ENCODE peak calls at places on chromosomes 16 and 17, in eight cellular contexts. One of them, this sample, is unnamed.

GRCh38 chr17:78959803-78960202 is 19.9 kb downstream of the LGALS3BP start:
- DNase-seq in bronchial epithelial cell: no peak
- DNase-seq in HL-60: no peak
- DNase-seq in adipocyte: no peak
- DNase-seq in mammary epithelial cell: no peak
- DNase-seq in cardiac fibroblast: no peak
- DNase-seq in CD4-positive, alpha-beta memory T cell: no peak
- DNase-seq in IMR-90: no peak
- DNase-seq in this sample: no peak

GRCh38 chr17:8700546-8700945 is 44.1 kb downstream of the CCDC42 start:
- DNase-seq in bronchial epithelial cell: no peak
- DNase-seq in HL-60: no peak
- DNase-seq in adipocyte: no peak
- DNase-seq in mammary epithelial cell: no peak
- DNase-seq in cardiac fibroblast: no peak
- DNase-seq in CD4-positive, alpha-beta memory T cell: no peak
- DNase-seq in IMR-90: no peak
- DNase-seq in this sample: no peak

GRCh38 chr16:19400709-19401108 is 17.0 kb upstream of the TMC5 start:
- DNase-seq in bronchial epithelial cell: no peak
- DNase-seq in HL-60: peak
- DNase-seq in adipocyte: no peak
- DNase-seq in mammary epithelial cell: no peak
- DNase-seq in cardiac fibroblast: no peak
- DNase-seq in CD4-positive, alpha-beta memory T cell: no peak
- DNase-seq in IMR-90: no peak
- DNase-seq in this sample: no peak

GRCh38 chr16:29710227-29711219 is 31.5 kb downstream of the QPRT start:
- DNase-seq in bronchial epithelial cell: peak
- DNase-seq in HL-60: peak
- DNase-seq in adipocyte: peak
- DNase-seq in mammary epithelial cell: peak
- DNase-seq in cardiac fibroblast: peak
- DNase-seq in CD4-positive, alpha-beta memory T cell: peak
- DNase-seq in IMR-90: peak
- DNase-seq in this sample: peak

GRCh38 chr16:84851192-84852127 is 31.7 kb downstream of the CRISPLD2 start:
- DNase-seq in bronchial epithelial cell: peak
- DNase-seq in HL-60: no peak
- DNase-seq in adipocyte: peak
- DNase-seq in mammary epithelial cell: peak
- DNase-seq in cardiac fibroblast: peak
- DNase-seq in CD4-positive, alpha-beta memory T cell: no peak
- DNase-seq in IMR-90: peak
- DNase-seq in this sample: peak

GRCh38 chr17:42409467-42410351 is 13.3 kb downstream of the CAVIN1 start:
- DNase-seq in bronchial epithelial cell: peak
- DNase-seq in HL-60: no peak
- DNase-seq in adipocyte: peak
- DNase-seq in mammary epithelial cell: peak
- DNase-seq in cardiac fibroblast: peak
- DNase-seq in CD4-positive, alpha-beta memory T cell: no peak
- DNase-seq in IMR-90: peak
- DNase-seq in this sample: peak

GRCh38 chr17:48153711-48154642 is 46.4 kb downstream of the SNX11 start:
- DNase-seq in bronchial epithelial cell: peak
- DNase-seq in HL-60: peak
- DNase-seq in adipocyte: peak
- DNase-seq in mammary epithelial cell: no peak
- DNase-seq in cardiac fibroblast: peak
- DNase-seq in CD4-positive, alpha-beta memory T cell: no peak
- DNase-seq in IMR-90: peak
- DNase-seq in this sample: no peak

GRCh38 chr17:81491193-81491592 is 21.4 kb downstream of the ACTG1 start:
- DNase-seq in bronchial epithelial cell: no peak
- DNase-seq in HL-60: no peak
- DNase-seq in adipocyte: no peak
- DNase-seq in mammary epithelial cell: no peak
- DNase-seq in cardiac fibroblast: no peak
- DNase-seq in CD4-positive, alpha-beta memory T cell: no peak
- DNase-seq in IMR-90: no peak
- DNase-seq in this sample: no peak

GRCh38 chr16:50699345-50700159 is 6.1 kb downstream of the NOD2 start:
- DNase-seq in bronchial epithelial cell: peak
- DNase-seq in HL-60: peak
- DNase-seq in adipocyte: no peak
- DNase-seq in mammary epithelial cell: peak
- DNase-seq in cardiac fibroblast: peak
- DNase-seq in CD4-positive, alpha-beta memory T cell: no peak
- DNase-seq in IMR-90: peak
- DNase-seq in this sample: no peak

GRCh38 chr16:89043636-89044393 is 49.8 kb upstream of the ACSF3 start:
- DNase-seq in bronchial epithelial cell: no peak
- DNase-seq in HL-60: no peak
- DNase-seq in adipocyte: no peak
- DNase-seq in mammary epithelial cell: no peak
- DNase-seq in cardiac fibroblast: no peak
- DNase-seq in CD4-positive, alpha-beta memory T cell: no peak
- DNase-seq in IMR-90: no peak
- DNase-seq in this sample: no peak

GRCh38 chr16:87392823-87393679 is 915 bp downstream of the MAP1LC3B start:
- DNase-seq in bronchial epithelial cell: peak
- DNase-seq in HL-60: no peak
- DNase-seq in adipocyte: peak
- DNase-seq in mammary epithelial cell: peak
- DNase-seq in cardiac fibroblast: peak
- DNase-seq in CD4-positive, alpha-beta memory T cell: peak
- DNase-seq in IMR-90: peak
- DNase-seq in this sample: no peak

GRCh38 chr17:63538693-63539595 is 11.3 kb upstream of the DCAF7 start:
- DNase-seq in bronchial epithelial cell: no peak
- DNase-seq in HL-60: no peak
- DNase-seq in adipocyte: no peak
- DNase-seq in mammary epithelial cell: no peak
- DNase-seq in cardiac fibroblast: no peak
- DNase-seq in CD4-positive, alpha-beta memory T cell: no peak
- DNase-seq in IMR-90: no peak
- DNase-seq in this sample: no peak

GRCh38 chr17:57453841-57454240 is 197.5 kb downstream of the MSI2 start:
- DNase-seq in bronchial epithelial cell: no peak
- DNase-seq in HL-60: no peak
- DNase-seq in adipocyte: no peak
- DNase-seq in mammary epithelial cell: no peak
- DNase-seq in cardiac fibroblast: no peak
- DNase-seq in CD4-positive, alpha-beta memory T cell: no peak
- DNase-seq in IMR-90: no peak
- DNase-seq in this sample: no peak

GRCh38 chr17:4786516-4786915 is 352 bp upstream of the VMO1 start:
- DNase-seq in bronchial epithelial cell: no peak
- DNase-seq in HL-60: no peak
- DNase-seq in adipocyte: peak
- DNase-seq in mammary epithelial cell: no peak
- DNase-seq in cardiac fibroblast: peak
- DNase-seq in CD4-positive, alpha-beta memory T cell: no peak
- DNase-seq in IMR-90: no peak
- DNase-seq in this sample: no peak

GRCh38 chr17:4788159-4788806 is 481 bp upstream of the GLTPD2 start:
- DNase-seq in bronchial epithelial cell: no peak
- DNase-seq in HL-60: no peak
- DNase-seq in adipocyte: no peak
- DNase-seq in mammary epithelial cell: no peak
- DNase-seq in cardiac fibroblast: no peak
- DNase-seq in CD4-positive, alpha-beta memory T cell: no peak
- DNase-seq in IMR-90: no peak
- DNase-seq in this sample: no peak

GRCh38 chr17:4782652-4783051 is 3.5 kb downstream of the VMO1 start:
- DNase-seq in bronchial epithelial cell: no peak
- DNase-seq in HL-60: no peak
- DNase-seq in adipocyte: no peak
- DNase-seq in mammary epithelial cell: no peak
- DNase-seq in cardiac fibroblast: no peak
- DNase-seq in CD4-positive, alpha-beta memory T cell: no peak
- DNase-seq in IMR-90: no peak
- DNase-seq in this sample: no peak

GRCh38 chr17:4786111-4786491 is at the start of gene VMO1:
- DNase-seq in bronchial epithelial cell: no peak
- DNase-seq in HL-60: no peak
- DNase-seq in adipocyte: peak
- DNase-seq in mammary epithelial cell: no peak
- DNase-seq in cardiac fibroblast: peak
- DNase-seq in CD4-positive, alpha-beta memory T cell: no peak
- DNase-seq in IMR-90: no peak
- DNase-seq in this sample: no peak

GRCh38 chr17:4785311-4786110 is 653 bp downstream of the VMO1 start:
- DNase-seq in bronchial epithelial cell: no peak
- DNase-seq in HL-60: no peak
- DNase-seq in adipocyte: no peak
- DNase-seq in mammary epithelial cell: no peak
- DNase-seq in cardiac fibroblast: no peak
- DNase-seq in CD4-positive, alpha-beta memory T cell: no peak
- DNase-seq in IMR-90: no peak
- DNase-seq in this sample: no peak
- H3K4me3 ChIP-seq in bronchial epithelial cell: no peak
- H3K4me3 ChIP-seq in HL-60: no peak
- H3K4me3 ChIP-seq in adipocyte: peak
- H3K4me3 ChIP-seq in mammary epithelial cell: no peak
- H3K4me3 ChIP-seq in cardiac fibroblast: peak
- H3K4me3 ChIP-seq in CD4-positive, alpha-beta memory T cell: no peak
- H3K4me3 ChIP-seq in IMR-90: no peak
- H3K4me3 ChIP-seq in this sample: peak

DNA sequence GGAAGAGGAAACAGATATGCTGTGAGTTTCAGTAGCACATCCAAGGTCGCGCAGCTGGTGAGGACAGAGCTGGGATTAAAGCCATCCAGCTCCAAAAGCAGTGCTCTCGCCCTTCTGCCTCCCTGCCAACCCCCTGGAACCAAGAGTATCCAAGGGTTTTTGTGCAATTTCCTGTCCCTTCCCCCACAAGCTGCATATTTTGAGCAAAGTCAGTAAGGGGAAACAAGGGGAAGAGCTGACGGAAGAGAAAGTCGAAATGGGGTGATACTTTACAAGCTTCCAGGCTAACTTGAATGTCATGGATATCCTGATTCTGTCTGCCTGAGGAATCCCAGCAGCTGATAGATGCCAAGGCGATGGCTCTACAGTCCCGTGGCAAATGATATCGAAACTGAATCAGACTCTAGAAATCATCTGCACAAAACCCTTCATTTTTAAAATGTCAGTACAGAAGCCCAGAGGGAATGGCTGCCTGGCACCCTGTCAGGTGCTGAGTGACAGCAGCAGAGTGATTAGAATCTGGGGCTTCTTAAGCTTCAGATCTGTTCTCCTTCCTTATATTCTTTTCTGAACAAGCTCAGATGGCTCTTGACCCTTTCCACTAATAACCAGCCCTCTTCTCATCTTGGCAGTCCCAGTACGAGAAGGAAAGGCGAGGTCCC is 42.9 kb upstream of the TEKT3 start:
- DNase-seq in bronchial epithelial cell: no peak
- DNase-seq in HL-60: no peak
- DNase-seq in adipocyte: peak
- DNase-seq in mammary epithelial cell: no peak
- DNase-seq in cardiac fibroblast: peak
- DNase-seq in CD4-positive, alpha-beta memory T cell: no peak
- DNase-seq in IMR-90: peak
- DNase-seq in this sample: no peak
- H3K4me3 ChIP-seq in bronchial epithelial cell: no peak
- H3K4me3 ChIP-seq in HL-60: no peak
- H3K4me3 ChIP-seq in adipocyte: peak
- H3K4me3 ChIP-seq in mammary epithelial cell: no peak
- H3K4me3 ChIP-seq in cardiac fibroblast: peak
- H3K4me3 ChIP-seq in CD4-positive, alpha-beta memory T cell: no peak
- H3K4me3 ChIP-seq in IMR-90: peak
- H3K4me3 ChIP-seq in this sample: peak

GRCh38 chr17:10135539-10136257 is 62.7 kb downstream of the GAS7 start:
- DNase-seq in bronchial epithelial cell: no peak
- DNase-seq in HL-60: peak
- DNase-seq in adipocyte: peak
- DNase-seq in mammary epithelial cell: no peak
- DNase-seq in cardiac fibroblast: peak
- DNase-seq in CD4-positive, alpha-beta memory T cell: no peak
- DNase-seq in IMR-90: peak
- DNase-seq in this sample: no peak
- H3K4me3 ChIP-seq in bronchial epithelial cell: no peak
- H3K4me3 ChIP-seq in HL-60: no peak
- H3K4me3 ChIP-seq in adipocyte: peak
- H3K4me3 ChIP-seq in mammary epithelial cell: no peak
- H3K4me3 ChIP-seq in cardiac fibroblast: no peak
- H3K4me3 ChIP-seq in CD4-positive, alpha-beta memory T cell: no peak
- H3K4me3 ChIP-seq in IMR-90: no peak
- H3K4me3 ChIP-seq in this sample: no peak

GRCh38 chr16:74743045-74743667 is 31.5 kb downstream of the FA2H start:
- DNase-seq in bronchial epithelial cell: no peak
- DNase-seq in HL-60: no peak
- DNase-seq in adipocyte: peak
- DNase-seq in mammary epithelial cell: no peak
- DNase-seq in cardiac fibroblast: no peak
- DNase-seq in CD4-positive, alpha-beta memory T cell: no peak
- DNase-seq in IMR-90: no peak
- DNase-seq in this sample: no peak

GRCh38 chr16:74742051-74742481 is 32.6 kb downstream of the FA2H start:
- DNase-seq in bronchial epithelial cell: peak
- DNase-seq in HL-60: no peak
- DNase-seq in adipocyte: peak
- DNase-seq in mammary epithelial cell: no peak
- DNase-seq in cardiac fibroblast: peak
- DNase-seq in CD4-positive, alpha-beta memory T cell: no peak
- DNase-seq in IMR-90: peak
- DNase-seq in this sample: peak

GRCh38 chr16:74738816-74739215 is 35.8 kb downstream of the FA2H start:
- DNase-seq in bronchial epithelial cell: no peak
- DNase-seq in HL-60: no peak
- DNase-seq in adipocyte: no peak
- DNase-seq in mammary epithelial cell: no peak
- DNase-seq in cardiac fibroblast: no peak
- DNase-seq in CD4-positive, alpha-beta memory T cell: no peak
- DNase-seq in IMR-90: no peak
- DNase-seq in this sample: no peak

GRCh38 chr16:74738134-74738541 is 36.5 kb downstream of the FA2H start:
- DNase-seq in bronchial epithelial cell: peak
- DNase-seq in HL-60: no peak
- DNase-seq in adipocyte: peak
- DNase-seq in mammary epithelial cell: no peak
- DNase-seq in cardiac fibroblast: no peak
- DNase-seq in CD4-positive, alpha-beta memory T cell: no peak
- DNase-seq in IMR-90: peak
- DNase-seq in this sample: no peak

DNA sequence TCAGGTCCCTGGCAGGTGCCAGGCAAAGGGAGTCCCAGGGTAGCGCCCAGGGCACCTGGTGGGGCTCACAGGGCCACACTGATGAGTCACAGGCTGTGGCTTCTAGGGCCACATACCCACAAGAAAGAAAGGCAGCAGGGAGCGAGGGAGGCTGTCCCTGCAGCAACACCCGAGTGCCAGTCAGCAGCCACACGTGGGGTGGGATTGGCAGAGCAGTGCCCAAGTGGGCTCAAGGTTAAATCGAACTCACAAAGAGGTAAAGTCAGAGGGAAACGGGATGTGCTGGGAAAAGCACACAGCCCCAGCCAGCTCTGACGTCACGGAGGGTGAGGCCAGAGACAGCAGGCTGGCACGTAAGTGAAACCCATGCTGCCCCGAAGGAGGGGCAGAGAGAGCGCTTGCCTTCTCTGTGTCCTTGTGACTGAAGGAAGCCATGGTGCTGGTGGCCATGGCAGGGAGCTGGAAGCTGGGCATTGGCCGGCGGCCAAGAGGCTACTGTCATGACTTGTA is 33.8 kb downstream of the FA2H start:
- DNase-seq in bronchial epithelial cell: peak
- DNase-seq in HL-60: no peak
- DNase-seq in adipocyte: no peak
- DNase-seq in mammary epithelial cell: peak
- DNase-seq in cardiac fibroblast: no peak
- DNase-seq in CD4-positive, alpha-beta memory T cell: no peak
- DNase-seq in IMR-90: no peak
- DNase-seq in this sample: no peak
- H3K4me3 ChIP-seq in bronchial epithelial cell: no peak
- H3K4me3 ChIP-seq in HL-60: no peak
- H3K4me3 ChIP-seq in adipocyte: no peak
- H3K4me3 ChIP-seq in mammary epithelial cell: no peak
- H3K4me3 ChIP-seq in cardiac fibroblast: no peak
- H3K4me3 ChIP-seq in CD4-positive, alpha-beta memory T cell: no peak
- H3K4me3 ChIP-seq in IMR-90: no peak
- H3K4me3 ChIP-seq in this sample: no peak